ENCODE peak calls at places on chromosomes 2 and 18, in nine cellular contexts. One of them, this sample, is unnamed. For H3K4me1, the result is how much of the 10 kb centered on the place peaks cover.

GRCh38 chr2:188970201-188970600 is 4.0 kb upstream of the COL3A1 start:
- DNase-seq in neural progenitor cell: no peak
- DNase-seq in GM23338: no peak
- DNase-seq in transverse colon: no peak
- DNase-seq in breast epithelium: no peak
- DNase-seq in tibial nerve: no peak
- DNase-seq in sigmoid colon: no peak
- DNase-seq in lower lobe of right lung: no peak
- DNase-seq in tibial artery: no peak
- DNase-seq in this sample: no peak

GRCh38 chr2:74314107-74314506 is 29.1 kb downstream of the SLC4A5 start:
- DNase-seq in tibial artery: no peak
- DNase-seq in lower lobe of right lung: no peak
- DNase-seq in transverse colon: no peak
- DNase-seq in sigmoid colon: no peak
- DNase-seq in breast epithelium: no peak
- DNase-seq in GM23338: no peak
- DNase-seq in tibial nerve: no peak
- DNase-seq in neural progenitor cell: no peak
- DNase-seq in this sample: no peak

GRCh38 chr2:239257511-239257937 is 143.3 kb downstream of the HDAC4 start:
- DNase-seq in lower lobe of right lung: no peak
- DNase-seq in tibial artery: no peak
- DNase-seq in neural progenitor cell: no peak
- DNase-seq in sigmoid colon: peak
- DNase-seq in tibial nerve: no peak
- DNase-seq in breast epithelium: peak
- DNase-seq in transverse colon: no peak
- DNase-seq in GM23338: no peak
- DNase-seq in this sample: no peak

GRCh38 chr2:43020990-43021677 is 205.3 kb downstream of the ZFP36L2 start:
- DNase-seq in tibial nerve: no peak
- DNase-seq in tibial artery: peak
- DNase-seq in GM23338: no peak
- DNase-seq in neural progenitor cell: no peak
- DNase-seq in lower lobe of right lung: no peak
- DNase-seq in sigmoid colon: no peak
- DNase-seq in transverse colon: no peak
- DNase-seq in breast epithelium: no peak
- DNase-seq in this sample: no peak

GRCh38 chr2:42542871-42543270 is 25.6 kb upstream of the MTA3 start:
- DNase-seq in tibial nerve: no peak
- DNase-seq in tibial artery: no peak
- DNase-seq in lower lobe of right lung: no peak
- DNase-seq in GM23338: peak
- DNase-seq in neural progenitor cell: no peak
- DNase-seq in sigmoid colon: no peak
- DNase-seq in transverse colon: no peak
- DNase-seq in breast epithelium: no peak
- DNase-seq in this sample: no peak

GRCh38 chr2:197229509-197230458 is 80.8 kb downstream of the ANKRD44 start:
- DNase-seq in tibial nerve: no peak
- DNase-seq in tibial artery: no peak
- DNase-seq in transverse colon: no peak
- DNase-seq in neural progenitor cell: no peak
- DNase-seq in lower lobe of right lung: no peak
- DNase-seq in GM23338: no peak
- DNase-seq in sigmoid colon: no peak
- DNase-seq in breast epithelium: no peak
- DNase-seq in this sample: no peak

GRCh38 chr2:231922945-231923344 is 3.3 kb downstream of the NPPC start:
- DNase-seq in lower lobe of right lung: peak
- DNase-seq in transverse colon: no peak
- DNase-seq in neural progenitor cell: no peak
- DNase-seq in sigmoid colon: no peak
- DNase-seq in breast epithelium: no peak
- DNase-seq in tibial nerve: no peak
- DNase-seq in tibial artery: peak
- DNase-seq in GM23338: no peak
- DNase-seq in this sample: no peak

GRCh38 chr2:1995987-1996386 is 251.7 kb upstream of the PXDN start:
- DNase-seq in tibial nerve: no peak
- DNase-seq in lower lobe of right lung: no peak
- DNase-seq in GM23338: no peak
- DNase-seq in neural progenitor cell: no peak
- DNase-seq in transverse colon: no peak
- DNase-seq in tibial artery: no peak
- DNase-seq in sigmoid colon: no peak
- DNase-seq in breast epithelium: no peak
- DNase-seq in this sample: no peak

DNA sequence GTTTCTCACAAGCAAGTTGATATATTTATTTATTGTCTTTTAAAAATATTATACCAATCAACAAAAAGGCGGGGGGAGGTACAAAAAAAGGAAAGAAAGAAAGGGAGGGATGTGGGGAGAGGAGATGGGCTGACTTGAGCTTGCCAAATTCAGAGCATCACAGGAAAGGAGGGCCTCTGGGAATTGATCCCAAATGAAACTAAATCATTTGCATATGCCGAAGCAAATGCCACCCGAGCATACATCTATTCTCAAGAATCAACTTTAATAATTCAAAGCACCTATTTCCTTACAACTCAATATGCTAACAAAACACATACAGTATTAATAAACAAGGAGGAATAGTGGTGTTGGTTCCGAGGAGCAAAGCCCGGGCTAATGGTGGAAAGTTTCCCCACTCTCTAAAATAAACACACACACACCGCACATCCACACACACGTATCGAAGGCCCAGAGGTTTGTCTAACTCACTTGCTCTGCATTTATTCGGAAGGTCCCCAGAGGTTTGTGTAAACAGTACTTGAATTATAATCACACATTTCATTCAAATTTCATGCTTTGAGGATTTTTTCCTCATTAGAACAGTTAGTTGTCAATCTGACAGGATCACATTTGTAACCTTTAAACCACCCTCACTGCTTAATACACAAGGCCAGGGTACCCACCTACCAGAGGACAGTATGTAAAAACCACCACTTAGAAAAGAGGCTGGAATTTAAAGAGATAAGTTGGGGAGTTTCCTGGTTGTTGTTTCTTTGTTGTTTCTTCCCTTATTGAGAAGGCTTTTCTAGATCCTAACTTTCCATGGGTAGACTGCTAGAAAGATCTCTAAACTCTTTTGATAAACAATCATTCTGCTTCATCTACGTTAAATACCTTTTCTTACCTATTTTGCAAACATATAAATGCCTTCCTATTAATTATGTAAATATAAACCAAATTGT is 264.7 kb downstream of the TCF4 start:
- DNase-seq in breast epithelium: no peak
- DNase-seq in GM23338: peak
- DNase-seq in tibial nerve: no peak
- DNase-seq in neural progenitor cell: no peak
- DNase-seq in tibial artery: no peak
- DNase-seq in sigmoid colon: no peak
- DNase-seq in transverse colon: no peak
- DNase-seq in lower lobe of right lung: no peak
- DNase-seq in this sample: no peak
- H3K27ac ChIP-seq in breast epithelium: peak
- H3K27ac ChIP-seq in GM23338: peak
- H3K27ac ChIP-seq in tibial nerve: peak
- H3K27ac ChIP-seq in neural progenitor cell: no peak
- H3K27ac ChIP-seq in tibial artery: peak
- H3K27ac ChIP-seq in sigmoid colon: peak
- H3K27ac ChIP-seq in transverse colon: peak
- H3K27ac ChIP-seq in lower lobe of right lung: peak
- H3K27ac ChIP-seq in this sample: no peak

DNA sequence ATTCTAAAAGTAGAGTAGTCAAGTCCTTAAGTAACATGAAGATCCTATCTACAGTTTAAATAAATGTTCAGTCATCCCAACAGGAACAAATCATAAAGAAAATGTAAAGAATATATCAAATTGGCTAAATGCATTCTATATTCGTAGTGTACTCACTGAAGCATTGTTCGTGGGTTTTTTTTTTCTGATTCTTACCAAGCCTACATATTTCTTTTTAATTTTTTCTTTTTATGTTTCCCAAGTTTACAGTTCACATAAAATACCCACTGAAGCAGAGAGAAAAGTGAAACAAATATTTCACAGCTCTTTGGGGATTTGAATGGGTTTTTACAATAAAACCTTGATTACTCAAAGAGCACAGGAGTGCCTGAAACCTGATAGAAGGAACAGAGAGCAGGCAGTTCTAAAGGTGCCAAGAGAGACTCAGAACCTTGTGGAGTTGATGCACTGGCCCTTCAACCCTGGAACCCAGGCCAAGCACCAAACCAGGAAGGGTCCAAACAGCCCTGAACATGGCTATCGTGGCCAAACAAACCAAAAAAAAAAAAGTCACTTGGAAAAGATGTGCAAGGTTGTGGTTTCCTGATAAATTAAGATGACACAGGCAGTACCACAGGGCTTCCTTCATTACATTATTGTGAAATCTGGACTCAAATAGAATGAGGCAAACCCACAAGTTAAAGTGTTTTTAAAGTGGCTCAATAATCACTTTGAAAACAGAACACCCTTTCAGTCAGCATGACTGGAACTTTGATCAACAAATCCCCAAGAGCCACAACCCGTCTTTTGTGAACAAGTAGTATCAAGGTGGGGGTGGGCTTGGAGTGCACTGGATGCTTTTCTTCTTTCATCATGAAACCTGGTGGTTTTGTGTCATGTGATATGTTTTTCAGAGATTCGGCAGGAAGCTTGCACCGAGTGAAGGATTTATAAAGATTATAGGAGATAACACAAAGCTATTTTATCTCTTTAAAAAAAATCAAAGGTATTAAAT is 245.0 kb upstream of the FN1 start:
- DNase-seq in tibial nerve: peak
- DNase-seq in lower lobe of right lung: no peak
- DNase-seq in tibial artery: no peak
- DNase-seq in neural progenitor cell: no peak
- DNase-seq in sigmoid colon: no peak
- DNase-seq in GM23338: no peak
- DNase-seq in breast epithelium: peak
- DNase-seq in transverse colon: no peak
- DNase-seq in this sample: no peak
- H3K4me1 ChIP-seq in tibial nerve: under half
- H3K4me1 ChIP-seq in lower lobe of right lung: under half
- H3K4me1 ChIP-seq in tibial artery: under half
- H3K4me1 ChIP-seq in neural progenitor cell: under half
- H3K4me1 ChIP-seq in sigmoid colon: under half
- H3K4me1 ChIP-seq in GM23338: under half
- H3K4me1 ChIP-seq in breast epithelium: under half
- H3K4me1 ChIP-seq in transverse colon: under half
- H3K4me1 ChIP-seq in this sample: under half

GRCh38 chr2:63594622-63595021 is 5.9 kb downstream of the MDH1 start:
- DNase-seq in tibial artery: no peak
- DNase-seq in lower lobe of right lung: no peak
- DNase-seq in neural progenitor cell: no peak
- DNase-seq in breast epithelium: no peak
- DNase-seq in sigmoid colon: no peak
- DNase-seq in tibial nerve: no peak
- DNase-seq in GM23338: no peak
- DNase-seq in transverse colon: no peak
- DNase-seq in this sample: no peak
- TF ChIP-seq CTCF in tibial artery: no peak
- TF ChIP-seq CTCF in lower lobe of right lung: no peak
- TF ChIP-seq CTCF in neural progenitor cell: no peak
- TF ChIP-seq CTCF in breast epithelium: no peak
- TF ChIP-seq CTCF in sigmoid colon: no peak
- TF ChIP-seq CTCF in tibial nerve: no peak
- TF ChIP-seq CTCF in GM23338: no peak
- TF ChIP-seq CTCF in transverse colon: no peak
- TF ChIP-seq CTCF in this sample: no peak

GRCh38 chr2:9375857-9376428 is 47.4 kb downstream of the ITGB1BP1 start:
- DNase-seq in neural progenitor cell: no peak
- DNase-seq in GM23338: no peak
- DNase-seq in tibial nerve: no peak
- DNase-seq in breast epithelium: no peak
- DNase-seq in lower lobe of right lung: no peak
- DNase-seq in tibial artery: peak
- DNase-seq in sigmoid colon: no peak
- DNase-seq in transverse colon: no peak
- DNase-seq in this sample: no peak

GRCh38 chr2:9379372-9379725 is 44.0 kb downstream of the ITGB1BP1 start:
- DNase-seq in neural progenitor cell: no peak
- DNase-seq in breast epithelium: no peak
- DNase-seq in lower lobe of right lung: no peak
- DNase-seq in tibial artery: peak
- DNase-seq in sigmoid colon: no peak
- DNase-seq in GM23338: no peak
- DNase-seq in tibial nerve: no peak
- DNase-seq in transverse colon: no peak
- DNase-seq in this sample: no peak

GRCh38 chr2:9380702-9381628 is 42.4 kb downstream of the ITGB1BP1 start:
- DNase-seq in neural progenitor cell: no peak
- DNase-seq in breast epithelium: no peak
- DNase-seq in tibial artery: peak
- DNase-seq in transverse colon: peak
- DNase-seq in sigmoid colon: peak
- DNase-seq in GM23338: no peak
- DNase-seq in lower lobe of right lung: no peak
- DNase-seq in tibial nerve: peak
- DNase-seq in this sample: no peak

GRCh38 chr2:9377461-9378097 is 45.7 kb downstream of the ITGB1BP1 start:
- DNase-seq in breast epithelium: no peak
- DNase-seq in sigmoid colon: no peak
- DNase-seq in tibial artery: no peak
- DNase-seq in neural progenitor cell: no peak
- DNase-seq in GM23338: no peak
- DNase-seq in transverse colon: no peak
- DNase-seq in tibial nerve: no peak
- DNase-seq in lower lobe of right lung: no peak
- DNase-seq in this sample: no peak

DNA sequence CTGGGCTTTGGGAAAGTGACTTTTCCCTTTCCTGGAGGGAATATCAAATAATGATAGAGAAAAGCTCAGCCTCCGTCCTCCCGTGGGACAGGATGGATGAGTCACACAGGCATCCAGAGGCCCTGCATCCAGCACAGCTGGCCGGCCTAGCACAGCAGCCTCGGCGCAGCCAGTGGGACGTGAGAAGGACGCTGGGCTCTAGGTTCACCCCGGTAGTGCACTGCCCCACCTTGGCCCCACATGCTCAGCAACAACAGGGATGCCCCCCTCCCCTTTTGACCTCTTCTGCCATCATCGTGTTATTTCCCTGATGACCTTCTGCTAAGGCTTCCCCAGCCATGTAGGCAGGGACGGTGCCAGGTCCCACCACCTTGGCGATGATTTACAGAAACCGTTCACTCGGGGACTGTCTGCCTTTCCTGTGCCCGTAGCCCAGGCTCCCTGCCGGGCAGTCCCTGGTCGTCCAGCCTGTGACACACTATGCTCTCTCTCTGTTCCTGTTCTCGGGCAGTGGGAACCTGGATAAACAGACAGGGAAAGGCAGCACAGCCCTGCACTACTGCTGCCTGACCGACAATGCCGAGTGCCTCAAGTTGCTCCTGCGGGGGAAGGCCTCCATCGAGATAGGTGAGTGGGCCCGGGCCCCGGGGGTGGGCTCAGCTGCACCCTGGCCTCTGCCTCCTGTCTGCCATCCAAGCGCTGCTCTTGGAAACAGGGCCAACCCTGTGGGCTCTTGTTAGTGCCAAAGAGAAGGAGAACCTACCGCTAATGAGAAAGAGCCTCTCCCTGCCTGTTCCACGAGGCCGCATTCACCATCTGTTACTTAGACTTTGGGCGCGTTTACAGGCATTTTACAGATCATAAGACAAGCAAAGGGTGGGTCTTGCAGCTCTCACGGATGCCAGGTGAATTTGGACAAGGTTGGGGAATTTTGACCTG is 44.6 kb downstream of the ITGB1BP1 start:
- DNase-seq in neural progenitor cell: no peak
- DNase-seq in sigmoid colon: peak
- DNase-seq in lower lobe of right lung: no peak
- DNase-seq in tibial artery: peak
- DNase-seq in GM23338: no peak
- DNase-seq in tibial nerve: peak
- DNase-seq in breast epithelium: no peak
- DNase-seq in transverse colon: peak
- DNase-seq in this sample: no peak
- H3K27ac ChIP-seq in neural progenitor cell: no peak
- H3K27ac ChIP-seq in sigmoid colon: peak
- H3K27ac ChIP-seq in lower lobe of right lung: peak
- H3K27ac ChIP-seq in tibial artery: peak
- H3K27ac ChIP-seq in GM23338: no peak
- H3K27ac ChIP-seq in tibial nerve: peak
- H3K27ac ChIP-seq in breast epithelium: peak
- H3K27ac ChIP-seq in transverse colon: peak
- H3K27ac ChIP-seq in this sample: no peak

This sample was measured in CD8-positive, alpha-beta T cell.